ENCODE peak calls at places on chromosomes 7 and 10, in five cellular contexts. R, W, C, A and J are unnamed samples.

GRCh38 chr10:127612-128432 is 7.4 kb upstream of the ZMYND11 start:
- DNase-seq in R (no peak), W (no peak), C (no peak), A (no peak), J (no peak)

GRCh38 chr10:119540038-119540437 is 2.5 kb downstream of the RGS10 start:
- DNase-seq in R (no peak), W (no peak), C (no peak), A (no peak), J (no peak)

GRCh38 chr10:131778385-131778784 is 122.4 kb upstream of the PPP2R2D start:
- DNase-seq in R (no peak), W (no peak), C (no peak), A (no peak), J (no peak)

GRCh38 chr7:143929224-143929920 is 5.7 kb upstream of the OR2F2 start:
- DNase-seq in R (no peak), W (no peak), C (no peak), A (no peak), J (no peak)

GRCh38 chr7:17009007-17009719 is 127.4 kb upstream of the AGR3 start:
- DNase-seq in R (no peak), W (peak; percentile 57), C (no peak), A (no peak), J (no peak)

GRCh38 chr10:80619036-80619435 is 81.3 kb downstream of the SH2D4B start:
- DNase-seq in R (no peak), W (no peak), C (no peak), A (no peak), J (no peak)

GRCh38 chr7:38398725-38399321 is 125.4 kb upstream of the TARP start:
- DNase-seq in R (peak; percentile 35), W (peak; percentile 73), C (no peak), A (peak; percentile 41), J (peak; percentile 53)

GRCh38 chr7:86282014-86282682 is 361.6 kb upstream of the GRM3 start:
- DNase-seq in R (no peak), W (peak; percentile 20), C (no peak), A (no peak), J (no peak)

GRCh38 chr7:1100886-1101579 is 13.1 kb downstream of the GPER1 start:
- DNase-seq in R (no peak), W (no peak), C (no peak), A (no peak), J (no peak)

GRCh38 chr7:27202741-27203134 is 2.8 kb upstream of the HOXA13 start:
- DNase-seq in R (no peak), W (no peak), C (no peak), A (no peak), J (no peak)
- H3K27me3 ChIP-seq in R (peaks cover 76% of the 10 kb centered on the region), W (peaks cover 98% of the 10 kb centered on the region), C (peaks cover 6% of the 10 kb centered on the region), A (peaks cover 92% of the 10 kb centered on the region), J (peaks cover 91% of the 10 kb centered on the region)

GRCh38 chr10:28677889-28678686 is 767 bp downstream of the BAMBI start:
- DNase-seq in R (no peak), W (peak; percentile 47), C (peak; percentile 35), A (peak; percentile 9), J (no peak)
- TF ChIP-seq CTCF in R (no peak), W (no peak), C (no peak), A (no peak), J (no peak)

GRCh38 chr7:4167385-4167910 is 514.6 kb upstream of the FOXK1 start:
- DNase-seq in R (no peak), W (no peak), C (no peak), A (peak; percentile 23), J (no peak)
- H3K27ac ChIP-seq in R (no peak overlapping the region), W (no peak overlapping the region), C (no peak overlapping the region), A (peak overlapping the region; percentile 19), J (no peak overlapping the region)

GRCh38 chr7:44155191-44156185 is 14.4 kb upstream of the MYL7 start:
- DNase-seq in R (no peak), W (no peak), C (no peak), A (no peak), J (no peak)
- H3K27me3 ChIP-seq in R (no peaks in the 10 kb centered on the region), W (no peaks in the 10 kb centered on the region), C (no peaks in the 10 kb centered on the region), A (no peaks in the 10 kb centered on the region), J (no peaks in the 10 kb centered on the region)

DNA sequence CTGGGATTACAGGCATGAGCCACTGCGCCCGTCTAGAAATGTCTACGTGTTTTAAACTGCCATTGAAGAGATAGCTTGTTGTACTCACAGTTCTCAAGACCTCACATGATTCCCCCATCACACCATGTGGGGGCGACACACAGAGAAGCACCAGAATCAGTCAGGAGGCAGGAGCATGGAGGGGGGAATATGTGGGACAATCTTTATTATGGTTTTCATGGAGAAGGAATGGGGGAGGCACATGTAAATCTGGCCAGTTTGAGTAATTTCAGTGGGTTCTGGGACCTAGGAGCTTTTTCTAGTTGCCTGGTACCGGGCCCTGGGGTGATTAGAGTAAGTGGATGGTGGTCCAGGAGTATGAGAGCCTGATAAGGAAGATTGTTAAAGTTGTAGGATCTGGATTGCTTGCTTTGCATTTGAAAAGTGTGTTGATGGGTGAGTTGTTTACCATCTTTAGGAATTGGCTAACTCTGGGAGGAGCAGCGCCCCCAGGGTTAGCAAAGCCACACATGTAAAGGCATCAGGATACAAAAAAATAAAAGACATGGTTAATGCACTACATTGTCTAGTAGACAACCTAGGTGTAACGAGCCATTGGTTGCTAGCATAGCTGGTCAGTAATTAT is 85.4 kb upstream of the SLC13A1 start:
- DNase-seq in R (no peak), W (peak; percentile 73), C (no peak), A (peak; percentile 9), J (no peak)
- TF ChIP-seq CTCF in R (no peak), W (peak; percentile 74), C (no peak), A (peak; percentile 8), J (no peak)

GRCh38 chr10:50556238-50557120 is 67.3 kb downstream of the SGMS1 start:
- DNase-seq in R (no peak), W (no peak), C (no peak), A (no peak), J (no peak)

GRCh38 chr10:50557130-50557682 is 66.5 kb downstream of the SGMS1 start:
- DNase-seq in R (no peak), W (no peak), C (no peak), A (no peak), J (no peak)

GRCh38 chr10:50554381-50554994 is 69.3 kb downstream of the SGMS1 start:
- DNase-seq in R (no peak), W (peak; percentile 44), C (peak; percentile 16), A (no peak), J (no peak)

GRCh38 chr10:50552771-50553535 is 70.8 kb downstream of the SGMS1 start:
- DNase-seq in R (peak; percentile 7), W (peak; percentile 63), C (no peak), A (peak; percentile 10), J (no peak)

DNA sequence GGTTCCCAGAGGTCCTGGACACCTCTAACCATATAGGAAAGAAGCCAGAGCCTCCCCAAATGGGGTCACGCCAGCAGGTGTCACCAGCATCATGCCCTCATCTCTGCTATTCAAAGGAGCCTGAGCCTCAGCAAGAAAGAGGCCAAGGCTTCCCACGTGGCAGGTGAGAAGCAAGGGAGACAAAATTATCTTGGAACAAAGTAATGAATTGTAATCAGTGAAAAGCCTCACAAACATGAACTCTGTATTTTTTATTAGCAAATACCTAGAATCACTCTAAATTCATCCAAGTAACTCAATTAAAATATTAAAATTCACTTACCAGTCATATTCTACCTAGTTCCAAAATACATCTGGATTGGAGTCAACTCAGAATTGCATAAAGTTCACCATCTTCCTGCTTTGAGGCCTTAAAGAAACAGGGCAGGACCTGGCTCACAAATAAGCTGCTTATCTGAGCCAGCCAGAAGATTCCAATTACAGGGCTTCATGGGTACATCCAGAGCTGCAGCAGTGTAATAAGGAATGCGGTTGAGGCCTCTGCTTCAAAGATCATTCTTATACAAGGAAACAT is 68.7 kb downstream of the SGMS1 start:
- DNase-seq in R (no peak), W (peak; percentile 64), C (no peak), A (no peak), J (no peak)
- H3K27ac ChIP-seq in R (no peak overlapping the region), W (no peak overlapping the region), C (no peak overlapping the region), A (no peak overlapping the region), J (no peak overlapping the region)

GRCh38 chr10:43267811-43268210 is 946 bp upstream of the RASGEF1A start:
- DNase-seq in R (no peak), W (no peak), C (no peak), A (no peak), J (no peak)
- H3K27me3 ChIP-seq in R (peaks cover 14% of the 10 kb centered on the region), W (peaks cover 49% of the 10 kb centered on the region), C (no peaks in the 10 kb centered on the region), A (peaks cover 10% of the 10 kb centered on the region), J (peaks cover 55% of the 10 kb centered on the region)